ENCODE peak calls at places on chromosomes 13 and 19, in seven cellular contexts. One of them, this sample, is unnamed.

GRCh38 chr13:46731535-46731934 is 65.4 kb downstream of the ESD start:
- DNase-seq in GM23338: no peak
- DNase-seq in CD8-positive, alpha-beta memory T cell: no peak
- DNase-seq in lung: no peak
- DNase-seq in body of pancreas: no peak
- DNase-seq in upper lobe of right lung: no peak
- DNase-seq in HFF-Myc: no peak
- DNase-seq in this sample: no peak

GRCh38 chr13:46354143-46355087 is 32.6 kb downstream of the RUBCNL start:
- DNase-seq in GM23338: no peak
- DNase-seq in CD8-positive, alpha-beta memory T cell: no peak
- DNase-seq in lung: no peak
- DNase-seq in body of pancreas: no peak
- DNase-seq in upper lobe of right lung: no peak
- DNase-seq in HFF-Myc: peak
- DNase-seq in this sample: peak

GRCh38 chr19:41872384-41872774 is 4.7 kb upstream of the CD79A start:
- DNase-seq in GM23338: no peak
- DNase-seq in CD8-positive, alpha-beta memory T cell: no peak
- DNase-seq in lung: no peak
- DNase-seq in body of pancreas: no peak
- DNase-seq in upper lobe of right lung: no peak
- DNase-seq in HFF-Myc: no peak
- DNase-seq in this sample: no peak

GRCh38 chr13:52845766-52846566 is 2.5 kb downstream of the PCDH8 start:
- DNase-seq in GM23338: peak
- DNase-seq in CD8-positive, alpha-beta memory T cell: no peak
- DNase-seq in lung: no peak
- DNase-seq in body of pancreas: peak
- DNase-seq in upper lobe of right lung: peak
- DNase-seq in HFF-Myc: no peak
- DNase-seq in this sample: no peak

GRCh38 chr13:53151692-53152421 is 123.2 kb downstream of the OLFM4 start:
- DNase-seq in GM23338: peak
- DNase-seq in CD8-positive, alpha-beta memory T cell: no peak
- DNase-seq in lung: no peak
- DNase-seq in body of pancreas: peak
- DNase-seq in upper lobe of right lung: no peak
- DNase-seq in HFF-Myc: no peak
- DNase-seq in this sample: peak

GRCh38 chr19:41564515-41565383 is 11.2 kb upstream of the CEACAM21 start:
- DNase-seq in GM23338: peak
- DNase-seq in CD8-positive, alpha-beta memory T cell: no peak
- DNase-seq in lung: no peak
- DNase-seq in body of pancreas: no peak
- DNase-seq in upper lobe of right lung: no peak
- DNase-seq in HFF-Myc: no peak
- DNase-seq in this sample: no peak

GRCh38 chr19:31277516-31277915 is 71.7 kb downstream of the TSHZ3 start:
- DNase-seq in GM23338: no peak
- DNase-seq in CD8-positive, alpha-beta memory T cell: no peak
- DNase-seq in lung: no peak
- DNase-seq in body of pancreas: no peak
- DNase-seq in upper lobe of right lung: peak
- DNase-seq in HFF-Myc: no peak
- DNase-seq in this sample: no peak

GRCh38 chr19:49499030-49499670 is 2.9 kb downstream of the RPS11 start:
- DNase-seq in GM23338: no peak
- DNase-seq in CD8-positive, alpha-beta memory T cell: no peak
- DNase-seq in lung: no peak
- DNase-seq in body of pancreas: no peak
- DNase-seq in upper lobe of right lung: no peak
- DNase-seq in HFF-Myc: no peak
- DNase-seq in this sample: no peak

GRCh38 chr13:95191821-95192220 is 109.4 kb downstream of the ABCC4 start:
- DNase-seq in GM23338: peak
- DNase-seq in CD8-positive, alpha-beta memory T cell: peak
- DNase-seq in lung: peak
- DNase-seq in body of pancreas: peak
- DNase-seq in upper lobe of right lung: peak
- DNase-seq in HFF-Myc: peak
- DNase-seq in this sample: no peak

GRCh38 chr13:97205465-97205864 is 16.7 kb upstream of the MBNL2 start:
- DNase-seq in GM23338: no peak
- DNase-seq in CD8-positive, alpha-beta memory T cell: no peak
- DNase-seq in lung: no peak
- DNase-seq in body of pancreas: no peak
- DNase-seq in upper lobe of right lung: no peak
- DNase-seq in HFF-Myc: no peak
- DNase-seq in this sample: no peak

GRCh38 chr19:1082165-1082927 is 12.8 kb downstream of the POLR2E start:
- DNase-seq in GM23338: peak
- DNase-seq in CD8-positive, alpha-beta memory T cell: peak
- DNase-seq in lung: peak
- DNase-seq in body of pancreas: peak
- DNase-seq in upper lobe of right lung: peak
- DNase-seq in HFF-Myc: no peak
- DNase-seq in this sample: peak

GRCh38 chr19:474126-475078 is 13.6 kb upstream of the SHC2 start:
- DNase-seq in GM23338: peak
- DNase-seq in CD8-positive, alpha-beta memory T cell: no peak
- DNase-seq in lung: no peak
- DNase-seq in body of pancreas: no peak
- DNase-seq in upper lobe of right lung: no peak
- DNase-seq in HFF-Myc: no peak
- DNase-seq in this sample: no peak

GRCh38 chr19:35498220-35498619 is 8.0 kb upstream of the KRTDAP start:
- DNase-seq in GM23338: no peak
- DNase-seq in CD8-positive, alpha-beta memory T cell: no peak
- DNase-seq in lung: no peak
- DNase-seq in body of pancreas: no peak
- DNase-seq in upper lobe of right lung: no peak
- DNase-seq in HFF-Myc: no peak
- DNase-seq in this sample: no peak

GRCh38 chr19:55473201-55473600 is 3.2 kb upstream of the ZNF628 start:
- DNase-seq in GM23338: no peak
- DNase-seq in CD8-positive, alpha-beta memory T cell: no peak
- DNase-seq in lung: no peak
- DNase-seq in body of pancreas: no peak
- DNase-seq in upper lobe of right lung: no peak
- DNase-seq in HFF-Myc: no peak
- DNase-seq in this sample: no peak

GRCh38 chr19:1254530-1255185 is 6.3 kb downstream of the MIDN start:
- DNase-seq in GM23338: no peak
- DNase-seq in CD8-positive, alpha-beta memory T cell: no peak
- DNase-seq in lung: no peak
- DNase-seq in body of pancreas: no peak
- DNase-seq in upper lobe of right lung: no peak
- DNase-seq in HFF-Myc: no peak
- DNase-seq in this sample: no peak

GRCh38 chr13:77507931-77508776 is 27.4 kb upstream of the SCEL start:
- DNase-seq in GM23338: no peak
- DNase-seq in CD8-positive, alpha-beta memory T cell: no peak
- DNase-seq in lung: no peak
- DNase-seq in body of pancreas: no peak
- DNase-seq in upper lobe of right lung: no peak
- DNase-seq in HFF-Myc: peak
- DNase-seq in this sample: peak

GRCh38 chr19:42132851-42133528 is 744 bp upstream of the POU2F2 start:
- DNase-seq in GM23338: peak
- DNase-seq in CD8-positive, alpha-beta memory T cell: peak
- DNase-seq in lung: peak
- DNase-seq in body of pancreas: peak
- DNase-seq in upper lobe of right lung: peak
- DNase-seq in HFF-Myc: no peak
- DNase-seq in this sample: no peak

GRCh38 chr19:20503536-20503935 is 62.0 kb downstream of the ZNF737 start:
- DNase-seq in GM23338: no peak
- DNase-seq in CD8-positive, alpha-beta memory T cell: no peak
- DNase-seq in lung: peak
- DNase-seq in body of pancreas: no peak
- DNase-seq in upper lobe of right lung: no peak
- DNase-seq in HFF-Myc: no peak
- DNase-seq in this sample: no peak

GRCh38 chr19:2627855-2628254 is 74.6 kb downstream of the GNG7 start:
- DNase-seq in GM23338: no peak
- DNase-seq in CD8-positive, alpha-beta memory T cell: no peak
- DNase-seq in lung: no peak
- DNase-seq in body of pancreas: no peak
- DNase-seq in upper lobe of right lung: no peak
- DNase-seq in HFF-Myc: no peak
- DNase-seq in this sample: no peak

GRCh38 chr19:33284756-33285155 is 17.6 kb downstream of the CEBPA start:
- DNase-seq in GM23338: no peak
- DNase-seq in CD8-positive, alpha-beta memory T cell: no peak
- DNase-seq in lung: no peak
- DNase-seq in body of pancreas: no peak
- DNase-seq in upper lobe of right lung: no peak
- DNase-seq in HFF-Myc: no peak
- DNase-seq in this sample: no peak

GRCh38 chr13:94233401-94233800 is 246.1 kb downstream of the DCT start:
- DNase-seq in GM23338: no peak
- DNase-seq in CD8-positive, alpha-beta memory T cell: no peak
- DNase-seq in lung: no peak
- DNase-seq in body of pancreas: no peak
- DNase-seq in upper lobe of right lung: no peak
- DNase-seq in HFF-Myc: peak
- DNase-seq in this sample: no peak

GRCh38 chr13:23378009-23378632 is 55.4 kb downstream of the SACS start:
- DNase-seq in GM23338: peak
- DNase-seq in CD8-positive, alpha-beta memory T cell: no peak
- DNase-seq in lung: no peak
- DNase-seq in body of pancreas: no peak
- DNase-seq in upper lobe of right lung: no peak
- DNase-seq in HFF-Myc: peak
- DNase-seq in this sample: peak

GRCh38 chr19:12778020-12778904 is 2.9 kb upstream of the HOOK2 start:
- DNase-seq in GM23338: peak
- DNase-seq in CD8-positive, alpha-beta memory T cell: peak
- DNase-seq in lung: peak
- DNase-seq in body of pancreas: peak
- DNase-seq in upper lobe of right lung: peak
- DNase-seq in HFF-Myc: no peak
- DNase-seq in this sample: no peak

GRCh38 chr19:23071087-23071511 is 45.7 kb upstream of the ZNF730 start:
- DNase-seq in GM23338: peak
- DNase-seq in CD8-positive, alpha-beta memory T cell: no peak
- DNase-seq in lung: no peak
- DNase-seq in body of pancreas: peak
- DNase-seq in upper lobe of right lung: no peak
- DNase-seq in HFF-Myc: no peak
- DNase-seq in this sample: no peak
- H3K4me3 ChIP-seq in GM23338: peak
- H3K4me3 ChIP-seq in CD8-positive, alpha-beta memory T cell: no peak
- H3K4me3 ChIP-seq in lung: peak
- H3K4me3 ChIP-seq in body of pancreas: no peak
- H3K4me3 ChIP-seq in upper lobe of right lung: peak
- H3K4me3 ChIP-seq in HFF-Myc: peak
- H3K4me3 ChIP-seq in this sample: no peak

GRCh38 chr19:4238831-4239230 is 8.0 kb upstream of the YJU2 start:
- DNase-seq in GM23338: no peak
- DNase-seq in CD8-positive, alpha-beta memory T cell: no peak
- DNase-seq in lung: no peak
- DNase-seq in body of pancreas: no peak
- DNase-seq in upper lobe of right lung: no peak
- DNase-seq in HFF-Myc: no peak
- DNase-seq in this sample: no peak

GRCh38 chr19:4246767-4247593 is at the start of gene YJU2:
- DNase-seq in GM23338: peak
- DNase-seq in CD8-positive, alpha-beta memory T cell: peak
- DNase-seq in lung: peak
- DNase-seq in body of pancreas: peak
- DNase-seq in upper lobe of right lung: peak
- DNase-seq in HFF-Myc: peak
- DNase-seq in this sample: peak

GRCh38 chr19:4241824-4242430 is 5.0 kb upstream of the YJU2 start:
- DNase-seq in GM23338: no peak
- DNase-seq in CD8-positive, alpha-beta memory T cell: no peak
- DNase-seq in lung: no peak
- DNase-seq in body of pancreas: no peak
- DNase-seq in upper lobe of right lung: no peak
- DNase-seq in HFF-Myc: no peak
- DNase-seq in this sample: no peak
- H3K4me3 ChIP-seq in GM23338: no peak
- H3K4me3 ChIP-seq in CD8-positive, alpha-beta memory T cell: no peak
- H3K4me3 ChIP-seq in lung: no peak
- H3K4me3 ChIP-seq in body of pancreas: no peak
- H3K4me3 ChIP-seq in upper lobe of right lung: no peak
- H3K4me3 ChIP-seq in HFF-Myc: no peak
- H3K4me3 ChIP-seq in this sample: no peak

GRCh38 chr19:17240855-17241399 is 4.8 kb downstream of the NR2F6 start:
- DNase-seq in GM23338: no peak
- DNase-seq in CD8-positive, alpha-beta memory T cell: no peak
- DNase-seq in lung: no peak
- DNase-seq in body of pancreas: no peak
- DNase-seq in upper lobe of right lung: no peak
- DNase-seq in HFF-Myc: no peak
- DNase-seq in this sample: no peak
- H3K4me3 ChIP-seq in GM23338: no peak
- H3K4me3 ChIP-seq in CD8-positive, alpha-beta memory T cell: no peak
- H3K4me3 ChIP-seq in lung: no peak
- H3K4me3 ChIP-seq in body of pancreas: no peak
- H3K4me3 ChIP-seq in upper lobe of right lung: no peak
- H3K4me3 ChIP-seq in HFF-Myc: no peak
- H3K4me3 ChIP-seq in this sample: no peak

DNA sequence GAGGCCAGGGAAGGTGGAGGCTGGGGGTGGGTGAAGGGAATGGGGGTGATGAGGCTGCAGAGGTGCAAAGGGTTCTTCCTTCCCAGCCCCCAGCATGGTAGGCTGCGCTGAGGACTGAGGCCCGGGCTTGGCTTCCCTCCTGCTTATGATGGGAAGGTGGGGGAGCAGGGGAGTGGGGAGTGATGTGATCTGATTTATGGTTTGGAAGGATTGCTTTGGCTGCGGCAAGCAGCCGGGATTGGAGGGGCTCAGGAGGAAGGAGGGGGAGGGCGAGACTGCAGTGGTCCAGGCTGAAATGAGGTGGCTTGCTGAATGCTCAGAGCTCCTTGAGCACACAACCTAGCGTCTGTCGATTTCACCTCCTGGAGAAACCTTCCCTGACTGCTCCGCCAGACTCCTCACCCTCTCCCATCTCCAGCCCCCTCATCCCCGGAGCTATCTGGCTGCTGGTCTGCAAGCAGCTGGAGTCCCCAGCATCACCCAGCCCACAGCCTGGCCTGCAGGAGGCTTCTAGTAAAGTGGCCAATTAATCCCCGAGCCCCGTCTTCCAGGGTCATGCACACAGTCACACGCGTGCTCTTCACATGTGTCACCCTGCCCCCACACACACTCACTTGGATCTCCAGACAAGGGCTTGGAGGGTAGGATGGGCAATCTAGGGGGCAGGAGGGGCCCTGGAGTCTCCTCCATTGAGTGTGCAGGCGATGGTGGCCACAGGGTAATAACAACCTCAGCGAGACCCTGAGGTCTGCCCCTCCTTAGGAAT is 733 bp upstream of the CLEC11A start:
- DNase-seq in GM23338: no peak
- DNase-seq in CD8-positive, alpha-beta memory T cell: no peak
- DNase-seq in lung: no peak
- DNase-seq in body of pancreas: no peak
- DNase-seq in upper lobe of right lung: no peak
- DNase-seq in HFF-Myc: no peak
- DNase-seq in this sample: no peak
- H3K4me3 ChIP-seq in GM23338: peak
- H3K4me3 ChIP-seq in CD8-positive, alpha-beta memory T cell: no peak
- H3K4me3 ChIP-seq in lung: no peak
- H3K4me3 ChIP-seq in body of pancreas: no peak
- H3K4me3 ChIP-seq in upper lobe of right lung: peak
- H3K4me3 ChIP-seq in HFF-Myc: peak
- H3K4me3 ChIP-seq in this sample: no peak